ENCODE peak calls at places on chromosomes 12 and 14, in five cellular contexts. N is naive thymus-derived CD8-positive, alpha-beta T cell; L is M059J; E is neural crest cell; W is HFFc6. S is an unnamed sample.

GRCh38 chr12:123914726-123915345 is 57.8 kb downstream of the CCDC92 start:
- DNase-seq in N (no peak), L (no peak), E (no peak), W (no peak), S (no peak)

GRCh38 chr12:13229504-13229903 is 33.0 kb downstream of the EMP1 start:
- DNase-seq in N (no peak), L (no peak), E (no peak), W (no peak), S (no peak)

GRCh38 chr14:96187216-96188050 is 17.2 kb upstream of the BDKRB2 start:
- DNase-seq in N (no peak), L (no peak), E (no peak), W (no peak), S (no peak)

GRCh38 chr12:28830491-28830890 is 318.6 kb upstream of the FAR2 start:
- DNase-seq in N (no peak), L (no peak), E (no peak), W (no peak), S (peak)

GRCh38 chr12:75922944-75923642 is 108.5 kb downstream of the PHLDA1 start:
- DNase-seq in N (no peak), L (no peak), E (no peak), W (no peak), S (no peak)

GRCh38 chr12:54379401-54380201 is 4.9 kb downstream of the ZNF385A start:
- DNase-seq in N (peak), L (peak), E (peak), W (peak), S (peak)

GRCh38 chr12:116892318-116892717 is 11.1 kb upstream of the HRK start:
- DNase-seq in N (no peak), L (peak), E (no peak), W (no peak), S (peak)

GRCh38 chr14:28785096-28785952 is 18.7 kb downstream of the FOXG1 start:
- DNase-seq in N (no peak), L (peak), E (no peak), W (no peak), S (peak)

GRCh38 chr14:105904379-105904778 is 378.0 kb downstream of the TMEM121 start:
- DNase-seq in N (no peak), L (no peak), E (no peak), W (no peak), S (no peak)

GRCh38 chr14:64095620-64096019 is 198.6 kb downstream of the ESR2 start:
- DNase-seq in N (no peak), L (no peak), E (no peak), W (peak), S (no peak)

GRCh38 chr12:6394398-6394797 is 10.4 kb downstream of the LTBR start:
- DNase-seq in N (no peak), L (no peak), E (no peak), W (no peak), S (no peak)

GRCh38 chr12:98499668-98500456 is 15.5 kb upstream of the TMPO start:
- DNase-seq in N (no peak), L (no peak), E (no peak), W (no peak), S (no peak)

GRCh38 chr12:49761677-49762467 is 20.5 kb downstream of the TMBIM6 start:
- DNase-seq in N (no peak), L (no peak), E (no peak), W (no peak), S (no peak)

GRCh38 chr12:112998997-112999767 is 20.9 kb downstream of the OAS2 start:
- DNase-seq in N (no peak), L (no peak), E (no peak), W (no peak), S (no peak)

GRCh38 chr12:112839386-112839972 is 47.9 kb downstream of the RPH3A start:
- DNase-seq in N (no peak), L (peak), E (no peak), W (peak), S (peak)

GRCh38 chr12:49872781-49873181 is 29.9 kb upstream of the BCDIN3D start:
- DNase-seq in N (no peak), L (peak), E (no peak), W (peak), S (peak)

GRCh38 chr12:66633676-66634075 is 45.2 kb downstream of the GRIP1 start:
- DNase-seq in N (no peak), L (peak), E (no peak), W (no peak), S (peak)

GRCh38 chr14:56554301-56554700 is 25.3 kb upstream of the TMEM260 start:
- DNase-seq in N (no peak), L (no peak), E (no peak), W (no peak), S (no peak)

GRCh38 chr12:50186667-50187066 is 19.5 kb upstream of the CERS5 start:
- DNase-seq in N (no peak), L (peak), E (no peak), W (peak), S (peak)

GRCh38 chr12:32533971-32534590 is 134.7 kb downstream of the FGD4 start:
- DNase-seq in N (no peak), L (peak), E (no peak), W (peak), S (peak)

GRCh38 chr12:97941686-97942354 is 479.2 kb downstream of the RMST start:
- DNase-seq in N (no peak), L (peak), E (no peak), W (no peak), S (no peak)

GRCh38 chr12:124940393-124941169 is 26.1 kb upstream of the UBC start:
- DNase-seq in N (peak), L (peak), E (peak), W (peak), S (peak)

GRCh38 chr12:14327717-14328116 is 37.8 kb upstream of the ATF7IP start:
- DNase-seq in N (no peak), L (peak), E (no peak), W (peak), S (no peak)

GRCh38 chr12:10749700-10750384 is 26.7 kb upstream of the YBX3 start:
- DNase-seq in N (peak), L (peak), E (peak), W (peak), S (peak)

GRCh38 chr14:41785696-41786095 is 179.0 kb downstream of the LRFN5 start:
- DNase-seq in N (no peak), L (peak), E (no peak), W (no peak), S (peak)

GRCh38 chr12:25976289-25976688 is 17.8 kb downstream of the RASSF8 start:
- DNase-seq in N (no peak), L (peak), E (no peak), W (no peak), S (peak)